ENCODE peak calls at places on chromosomes 1 and 21, in eight cellular contexts. T, B, F, L, P, U, X and A are unnamed samples.

GRCh38 chr21:38915546-38915945 is 109.8 kb downstream of the ETS2 start:
- DNase-seq in T (no peak), B (no peak), F (no peak), L (no peak), P (no peak), U (no peak), X (no peak), A (no peak)

GRCh38 chr1:199453731-199454130 is 573.8 kb upstream of the NR5A2 start:
- DNase-seq in T (no peak), B (no peak), F (no peak), L (no peak), P (peak; percentile 26), U (no peak), X (no peak), A (no peak)

GRCh38 chr1:213993929-213994328 is 6.2 kb downstream of the PROX1 start:
- DNase-seq in T (no peak), B (no peak), F (no peak), L (no peak), P (no peak), U (no peak), X (no peak), A (no peak)

GRCh38 chr1:216054593-216054992 is 368.7 kb downstream of the USH2A start:
- DNase-seq in T (no peak), B (no peak), F (no peak), L (no peak), P (no peak), U (no peak), X (no peak), A (no peak)

GRCh38 chr1:25912076-25912831 is 6.0 kb upstream of the STMN1 start:
- DNase-seq in T (no peak), B (no peak), F (no peak), L (no peak), P (peak; percentile 83), U (no peak), X (no peak), A (peak; percentile 65)

GRCh38 chr1:211344335-211344664 is 17.7 kb downstream of the TRAF5 start:
- DNase-seq in T (no peak), B (no peak), F (no peak), L (no peak), P (no peak), U (peak; percentile 68), X (no peak), A (no peak)

GRCh38 chr1:199688133-199688676 is 339.3 kb upstream of the NR5A2 start:
- DNase-seq in T (no peak), B (no peak), F (peak; percentile 69), L (no peak), P (no peak), U (no peak), X (peak; percentile 59), A (no peak)

GRCh38 chr1:46131093-46131492 is 1.3 kb downstream of the PIK3R3 start:
- DNase-seq in T (no peak), B (no peak), F (peak; percentile 7), L (no peak), P (peak; percentile 24), U (no peak), X (no peak), A (peak; percentile 24)

GRCh38 chr1:229209816-229210215 is 61.1 kb upstream of the RAB4A start:
- DNase-seq in T (no peak), B (no peak), F (no peak), L (no peak), P (peak; percentile 4), U (peak; percentile 76), X (no peak), A (no peak)

GRCh38 chr1:172647110-172647564 is 11.8 kb upstream of the FASLG start:
- DNase-seq in T (no peak), B (no peak), F (peak; percentile 27), L (no peak), P (no peak), U (no peak), X (no peak), A (no peak)

DNA sequence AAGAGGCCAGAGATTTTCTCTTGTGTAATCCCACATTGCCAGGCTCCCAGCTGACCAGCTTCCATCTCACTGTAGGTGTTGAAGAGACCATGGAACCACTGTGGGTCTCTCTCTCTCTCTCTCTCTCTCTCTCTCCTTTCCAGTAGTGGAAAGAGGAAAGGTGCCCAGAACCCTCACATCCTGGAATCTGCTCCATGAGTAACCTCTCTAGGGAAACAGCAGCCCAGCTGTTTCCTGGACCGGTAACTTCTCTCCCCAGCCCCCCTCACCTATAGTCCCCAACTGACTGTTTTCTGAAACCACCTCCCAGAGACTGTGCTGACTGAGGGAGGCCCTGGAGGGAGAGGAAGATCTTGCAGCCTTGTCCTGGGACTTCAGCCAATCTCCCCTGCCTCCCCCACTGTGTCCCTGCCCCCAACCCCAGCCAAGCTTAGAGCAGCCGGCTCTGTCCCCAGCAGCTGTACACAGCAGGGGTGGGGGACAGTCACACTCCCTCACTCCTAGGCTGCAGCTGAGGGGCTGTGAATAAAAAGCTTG is 20.6 kb upstream of the SLC45A3 start:
- DNase-seq in T (no peak), B (no peak), F (peak; percentile 41), L (no peak), P (peak; percentile 10), U (no peak), X (peak; percentile 72), A (no peak)
- TF ChIP-seq EZH2phosphoT487 in T (no peak), B (no peak), F (no peak), L (no peak), P (no peak), U (no peak), X (no peak), A (no peak)

GRCh38 chr1:40618108-40618507 is 47.4 kb downstream of the RIMS3 start:
- DNase-seq in T (no peak), B (no peak), F (no peak), L (no peak), P (no peak), U (no peak), X (no peak), A (no peak)

GRCh38 chr1:40610156-40610555 is 55.3 kb downstream of the RIMS3 start:
- DNase-seq in T (no peak), B (no peak), F (no peak), L (no peak), P (no peak), U (no peak), X (no peak), A (no peak)

GRCh38 chr1:40606978-40607377 is 58.5 kb downstream of the RIMS3 start:
- DNase-seq in T (no peak), B (no peak), F (no peak), L (no peak), P (no peak), U (no peak), X (no peak), A (no peak)

GRCh38 chr1:40607921-40608320 is 57.6 kb downstream of the RIMS3 start:
- DNase-seq in T (no peak), B (no peak), F (no peak), L (no peak), P (no peak), U (no peak), X (no peak), A (no peak)

DNA sequence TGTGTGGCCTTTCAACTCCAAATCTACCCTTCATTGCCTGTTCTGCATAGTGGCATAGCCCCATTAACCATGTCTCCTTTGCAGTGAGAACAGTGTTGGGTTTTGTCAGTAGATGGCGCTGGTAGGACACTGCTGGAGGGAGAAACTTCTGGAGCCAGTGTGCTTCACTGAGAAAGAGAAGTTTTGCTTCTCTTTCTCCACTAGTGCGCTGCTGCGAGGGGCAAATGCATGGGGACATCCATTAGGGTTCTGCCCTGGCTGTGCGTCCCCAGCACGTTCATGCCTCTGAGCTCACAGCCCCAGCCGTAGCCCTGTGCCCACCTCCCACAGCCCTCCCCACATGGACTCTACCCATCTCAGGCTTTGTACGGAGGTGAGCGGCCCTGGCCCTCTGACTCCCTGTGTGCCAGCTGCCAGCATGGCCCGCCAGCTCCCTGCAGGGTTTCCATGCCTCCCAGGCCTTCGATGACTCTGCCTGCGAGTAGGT is 53.1 kb downstream of the RIMS3 start:
- DNase-seq in T (peak; percentile 82), B (peak; percentile 72), F (peak; percentile 82), L (peak; percentile 48), P (peak; percentile 74), U (peak; percentile 81), X (peak; percentile 74), A (peak; percentile 85)
- TF ChIP-seq EZH2phosphoT487 in T (no peak), B (no peak), F (no peak), L (no peak), P (no peak), U (no peak), X (no peak), A (no peak)

GRCh38 chr1:224544711-224545110 is 71.4 kb upstream of the CNIH3 start:
- DNase-seq in T (no peak), B (no peak), F (no peak), L (no peak), P (peak; percentile 35), U (no peak), X (no peak), A (no peak)

GRCh38 chr1:224543453-224543852 is 72.7 kb upstream of the CNIH3 start:
- DNase-seq in T (no peak), B (no peak), F (no peak), L (no peak), P (peak; percentile 41), U (no peak), X (no peak), A (peak; percentile 35)

GRCh38 chr1:224544276-224544675 is 71.8 kb upstream of the CNIH3 start:
- DNase-seq in T (no peak), B (no peak), F (no peak), L (no peak), P (peak; percentile 63), U (no peak), X (no peak), A (no peak)

GRCh38 chr1:224554056-224554455 is 62.1 kb upstream of the CNIH3 start:
- DNase-seq in T (no peak), B (no peak), F (no peak), L (no peak), P (no peak), U (no peak), X (no peak), A (no peak)

GRCh38 chr1:224548676-224549075 is 67.4 kb upstream of the CNIH3 start:
- DNase-seq in T (no peak), B (no peak), F (no peak), L (no peak), P (no peak), U (no peak), X (no peak), A (no peak)
- TF ChIP-seq EZH2phosphoT487 in T (no peak), B (no peak), F (no peak), L (no peak), P (no peak), U (no peak), X (no peak), A (no peak)

GRCh38 chr1:230712470-230712942 is 1.4 kb downstream of the AGT start:
- DNase-seq in T (no peak), B (no peak), F (no peak), L (no peak), P (no peak), U (no peak), X (no peak), A (no peak)

GRCh38 chr1:230713915-230714764 is at the start of gene AGT:
- DNase-seq in T (no peak), B (no peak), F (no peak), L (no peak), P (peak; percentile 90), U (peak; percentile 77), X (peak; percentile 6), A (peak; percentile 95)

GRCh38 chr1:230715510-230715909 is 1.6 kb upstream of the AGT start:
- DNase-seq in T (no peak), B (no peak), F (peak; percentile 41), L (no peak), P (no peak), U (no peak), X (no peak), A (no peak)

GRCh38 chr1:230713138-230713537 is 784 bp downstream of the AGT start:
- DNase-seq in T (no peak), B (no peak), F (no peak), L (no peak), P (no peak), U (no peak), X (no peak), A (no peak)

GRCh38 chr1:230713547-230713914 is 391 bp downstream of the AGT start:
- DNase-seq in T (no peak), B (no peak), F (no peak), L (no peak), P (no peak), U (no peak), X (no peak), A (no peak)
- TF ChIP-seq EZH2phosphoT487 in T (no peak), B (no peak), F (no peak), L (no peak), P (no peak), U (no peak), X (no peak), A (no peak)